ENCODE peak calls at places on chromosomes 3 and 15, in five cellular contexts. G, F, R, D and Y are unnamed samples.

GRCh38 chr15:98755138-98755537 is 106.8 kb downstream of the IGF1R start:
- DNase-seq in F (peak), R (no peak), G (no peak), D (no peak), Y (peak)

GRCh38 chr3:121557426-121557934 is 10.3 kb upstream of the ARGFX start:
- DNase-seq in R (no peak), F (no peak), D (no peak), G (no peak), Y (no peak)

GRCh38 chr15:82183121-82184031 is 79.2 kb downstream of the EFL1 start:
- DNase-seq in R (no peak), D (peak), F (peak), G (no peak), Y (peak)

GRCh38 chr15:52185151-52185561 is 6.0 kb downstream of the GNB5 start:
- DNase-seq in R (no peak), D (no peak), F (no peak), G (no peak), Y (no peak)

GRCh38 chr3:173397161-173398110 is at the start of gene NLGN1:
- DNase-seq in D (peak), G (peak), F (peak), R (no peak), Y (peak)

GRCh38 chr15:72800819-72801481 is 17.4 kb upstream of the ADPGK start:
- DNase-seq in D (peak), R (no peak), F (peak), G (no peak), Y (no peak)

GRCh38 chr15:65981837-65982696 is 112.8 kb downstream of the RAB11A start:
- DNase-seq in D (no peak), R (peak), F (no peak), G (peak), Y (peak)

GRCh38 chr15:49036650-49037545 is 9.3 kb downstream of the SECISBP2L start:
- DNase-seq in R (no peak), F (peak), D (peak), G (no peak), Y (peak)

GRCh38 chr3:34235096-34235495 is 436.7 kb downstream of the PDCD6IP start:
- DNase-seq in F (no peak), G (no peak), D (no peak), R (no peak), Y (no peak)

GRCh38 chr3:138827222-138827621 is 7.5 kb downstream of the PIK3CB start:
- DNase-seq in F (no peak), R (no peak), G (no peak), D (no peak), Y (no peak)

GRCh38 chr3:53109190-53109589 is 21.0 kb downstream of the RFT1 start:
- DNase-seq in D (peak), G (no peak), F (peak), R (no peak), Y (peak)

GRCh38 chr3:14222900-14223594 is 44.4 kb downstream of the LSM3 start:
- DNase-seq in F (no peak), D (peak), G (no peak), R (no peak), Y (peak)

GRCh38 chr3:157157836-157158235 is 2.1 kb downstream of the CCNL1 start:
- DNase-seq in R (no peak), G (no peak), D (no peak), F (no peak), Y (no peak)

GRCh38 chr3:172546628-172547214 is 23.5 kb upstream of the TNFSF10 start:
- DNase-seq in G (no peak), F (no peak), R (no peak), D (no peak), Y (no peak)

GRCh38 chr3:158483701-158484100 is 87.3 kb upstream of the MLF1 start:
- DNase-seq in D (no peak), R (no peak), G (no peak), F (no peak), Y (no peak)

GRCh38 chr15:61750271-61751084 is 309.8 kb downstream of the VPS13C start:
- DNase-seq in R (no peak), D (peak), G (peak), F (no peak), Y (no peak)

GRCh38 chr15:42457445-42458442 is 33.2 kb downstream of the ZNF106 start:
- DNase-seq in D (no peak), G (peak), F (peak), R (peak), Y (peak)

GRCh38 chr3:79011821-79012529 is 755.8 kb downstream of the ROBO1 start:
- DNase-seq in G (no peak), F (no peak), R (no peak), D (no peak), Y (no peak)

GRCh38 chr3:46672349-46672695 is 21.2 kb downstream of the ALS2CL start:
- DNase-seq in G (no peak), R (no peak), D (no peak), F (no peak), Y (no peak)

DNA sequence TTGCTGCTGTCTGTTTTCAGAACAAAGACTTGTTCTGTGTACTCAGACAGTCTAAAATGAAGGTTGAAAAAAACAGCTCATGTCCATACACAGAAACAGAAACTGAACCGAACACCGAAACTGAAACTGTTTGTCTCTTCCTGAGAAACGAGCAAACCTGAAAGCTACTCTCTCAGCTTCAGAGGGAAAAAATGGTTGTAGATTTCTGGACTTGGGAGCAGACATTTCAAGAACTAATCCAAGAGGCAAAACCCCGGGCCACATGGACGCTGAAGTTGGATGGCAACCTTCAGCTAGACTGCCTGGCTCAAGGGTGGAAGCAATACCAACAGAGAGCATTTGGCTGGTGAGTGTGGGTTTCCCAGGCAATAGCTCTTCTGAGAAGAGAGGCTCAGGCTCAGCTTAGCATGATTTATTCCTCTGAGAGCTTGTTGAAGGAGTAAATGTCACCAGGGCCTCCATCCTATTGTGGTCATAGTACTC is at the start of gene RTP4:
- DNase-seq in F (peak), R (peak), G (peak), D (peak), Y (peak)
- H3K4me3 ChIP-seq in F (peak), R (peak), G (no peak), D (no peak), Y (no peak)

GRCh38 chr3:120452816-120453215 is 2.0 kb upstream of the FSTL1 start:
- DNase-seq in D (no peak), R (no peak), F (no peak), G (no peak), Y (no peak)
- H3K27ac ChIP-seq in D (no peak), R (no peak), F (no peak), G (no peak), Y (no peak)

DNA sequence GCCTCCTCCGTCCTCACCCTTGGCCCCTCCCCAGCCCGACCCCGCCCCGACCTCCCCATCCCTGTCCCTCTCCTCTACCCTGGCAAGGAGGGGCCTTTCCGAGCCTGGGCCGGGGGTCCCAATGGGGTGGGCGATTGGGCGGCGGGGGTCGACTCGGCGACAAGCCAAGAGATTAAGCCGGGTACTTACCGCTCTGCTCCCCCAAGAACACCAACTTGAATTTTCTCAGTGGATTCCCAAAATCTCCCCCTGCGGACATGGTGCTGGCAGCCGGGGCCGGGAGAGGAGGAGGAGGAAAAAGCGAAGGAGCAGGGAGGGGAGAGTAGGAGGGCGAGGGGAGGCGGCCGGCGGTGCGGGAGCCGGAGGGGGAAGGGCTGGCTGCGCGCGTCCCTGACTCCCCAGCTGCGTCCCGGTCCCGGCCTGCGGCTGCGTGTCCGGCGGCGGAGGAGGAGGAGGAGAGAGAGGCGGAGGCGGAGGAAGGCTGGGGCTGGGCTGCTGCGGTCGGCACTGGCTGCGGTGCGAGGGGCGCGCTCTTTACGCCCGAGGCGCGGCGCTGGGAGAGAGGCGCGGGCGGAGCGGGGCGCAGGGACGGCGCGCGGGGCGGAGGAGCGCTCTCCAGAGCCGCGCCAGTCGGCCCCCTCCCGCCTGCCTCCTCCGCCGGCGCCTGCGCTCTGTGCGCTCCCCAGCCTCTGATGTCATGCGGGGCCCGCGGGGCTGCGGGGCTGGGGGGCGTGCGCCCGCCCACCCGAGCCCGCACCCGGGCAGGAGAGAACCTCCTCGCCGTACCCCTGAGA is at the start of gene RAB6B:
- DNase-seq in F (peak), R (no peak), G (peak), D (no peak), Y (peak)
- H3K4me2 ChIP-seq in F (peak), R (no peak), G (peak), D (peak), Y (peak)

GRCh38 chr3:16066545-16066944 is 107.9 kb upstream of the GALNT15 start:
- DNase-seq in F (no peak), G (no peak), D (no peak), R (no peak), Y (no peak)
- H3K4me3 ChIP-seq in F (no peak), G (no peak), D (no peak), R (no peak), Y (no peak)

GRCh38 chr3:50118237-50118636 is 29.5 kb downstream of the RBM5 start:
- DNase-seq in D (no peak), R (no peak), G (no peak), F (no peak), Y (no peak)
- H3K27ac ChIP-seq in D (no peak), R (no peak), G (no peak), F (no peak), Y (no peak)

GRCh38 chr3:196016485-196016884 is 65.4 kb downstream of the TFRC start:
- DNase-seq in F (peak), R (no peak), D (peak), G (no peak), Y (peak)
- H3K4me2 ChIP-seq in F (no peak), R (no peak), D (peak), G (no peak), Y (no peak)

DNA sequence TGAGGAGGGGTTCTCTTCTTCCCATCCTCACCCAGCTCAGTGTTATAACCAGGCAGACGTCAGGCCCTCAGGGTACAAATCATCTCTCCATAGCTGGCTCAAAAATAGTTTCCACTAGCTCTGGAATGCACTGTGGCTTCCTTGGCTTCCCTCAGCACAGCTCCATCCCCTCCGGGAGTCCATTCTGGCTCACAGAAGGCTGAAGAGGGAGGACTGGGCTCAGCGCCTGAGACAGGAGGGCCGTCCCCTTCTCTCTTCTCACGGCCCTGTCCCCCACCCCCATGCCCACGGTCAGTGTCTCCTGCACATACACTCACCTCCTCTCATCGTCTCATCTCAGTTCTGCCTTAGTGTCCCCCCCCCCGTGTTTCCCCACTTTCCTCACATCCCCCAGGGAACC is 50.1 kb downstream of the UMPS start:
- DNase-seq in G (peak), F (peak), R (no peak), D (no peak), Y (no peak)
- H3K4me3 ChIP-seq in G (no peak), F (no peak), R (no peak), D (no peak), Y (no peak)

GRCh38 chr3:126267976-126268615 is 87.7 kb upstream of the ALDH1L1 start:
- DNase-seq in G (no peak), D (no peak), R (no peak), F (no peak), Y (no peak)
- H3K27ac ChIP-seq in G (peak), D (no peak), R (no peak), F (peak), Y (peak)

GRCh38 chr3:77577264-77577663 is 537.4 kb downstream of the ROBO2 start:
- DNase-seq in G (no peak), D (no peak), R (peak), F (no peak), Y (no peak)
- H3K4me2 ChIP-seq in G (no peak), D (no peak), R (peak), F (no peak), Y (no peak)

GRCh38 chr15:90142216-90143175 is 40.2 kb upstream of the IDH2 start:
- DNase-seq in R (no peak), F (no peak), D (no peak), G (no peak), Y (no peak)

GRCh38 chr15:90143176-90143655 is 40.9 kb upstream of the IDH2 start:
- DNase-seq in D (peak), R (peak), G (peak), F (peak), Y (peak)

GRCh38 chr15:90138071-90138833 is 36.0 kb upstream of the IDH2 start:
- DNase-seq in D (no peak), G (no peak), R (no peak), F (no peak), Y (no peak)

GRCh38 chr15:90145259-90145658 is 43.0 kb upstream of the IDH2 start:
- DNase-seq in F (no peak), D (no peak), G (no peak), R (no peak), Y (no peak)

GRCh38 chr15:90141646-90142045 is 39.4 kb upstream of the IDH2 start:
- DNase-seq in F (peak), G (peak), R (no peak), D (peak), Y (no peak)
- H3K4me3 ChIP-seq in F (no peak), G (no peak), R (no peak), D (no peak), Y (no peak)